ENCODE peak calls at places on chromosomes 7 and 10, in four cellular contexts. F is right cardiac atrium, D is left lung, M is A549. C is an unnamed sample.

GRCh38 chr7:155377071-155377836 is 79.6 kb downstream of the INSIG1 start:
- DNase-seq in F (no peak), D (peak; percentile 21), M (no peak), C (no peak)

GRCh38 chr7:28767356-28767755 is 190.8 kb downstream of the TRIL start:
- DNase-seq in F (no peak), D (no peak), M (no peak), C (peak; percentile 14)

GRCh38 chr7:100003711-100004661 is 11.4 kb upstream of the ZKSCAN1 start:
- DNase-seq in F (no peak), D (no peak), M (peak; percentile 77), C (no peak)

GRCh38 chr7:22576941-22577927 is 77.2 kb upstream of the STEAP1B start:
- DNase-seq in F (peak; percentile 51), D (no peak), M (peak; percentile 68), C (peak; percentile 99)

GRCh38 chr10:105146436-105146835 is 505.3 kb downstream of the SORCS3 start:
- DNase-seq in F (no peak), D (no peak), M (no peak), C (no peak)

GRCh38 chr7:138359891-138360582 is 100.0 kb upstream of the TRIM24 start:
- DNase-seq in F (no peak), D (no peak), M (no peak), C (no peak)

GRCh38 chr7:56079450-56080185 is 13.1 kb downstream of the PHKG1 start:
- DNase-seq in F (peak; percentile 95), D (no peak), M (peak; percentile 40), C (peak; percentile 79)

GRCh38 chr7:111018960-111019835 is 71.7 kb upstream of the LRRN3 start:
- DNase-seq in F (no peak), D (peak; percentile 23), M (no peak), C (no peak)

GRCh38 chr7:121394709-121395140 is 1.4 kb downstream of the FAM3C start:
- DNase-seq in F (peak; percentile 54), D (no peak), M (no peak), C (peak; percentile 7)

GRCh38 chr7:24824896-24825295 is 67.6 kb upstream of the GSDME start:
- DNase-seq in F (no peak), D (no peak), M (no peak), C (no peak)

GRCh38 chr7:130488376-130489139 is 3.3 kb upstream of the MEST start:
- DNase-seq in F (no peak), D (no peak), M (no peak), C (no peak)

GRCh38 chr10:88181902-88182671 is 318.7 kb downstream of the PTEN start:
- DNase-seq in F (no peak), D (no peak), M (no peak), C (no peak)

GRCh38 chr10:22875584-22875983 is 52.3 kb upstream of the ARMC3 start:
- DNase-seq in F (no peak), D (no peak), M (no peak), C (no peak)
- H3K4me3 ChIP-seq in F (no peak overlapping the region), D (no peak overlapping the region), M (no peak overlapping the region), C (no peak overlapping the region)

DNA sequence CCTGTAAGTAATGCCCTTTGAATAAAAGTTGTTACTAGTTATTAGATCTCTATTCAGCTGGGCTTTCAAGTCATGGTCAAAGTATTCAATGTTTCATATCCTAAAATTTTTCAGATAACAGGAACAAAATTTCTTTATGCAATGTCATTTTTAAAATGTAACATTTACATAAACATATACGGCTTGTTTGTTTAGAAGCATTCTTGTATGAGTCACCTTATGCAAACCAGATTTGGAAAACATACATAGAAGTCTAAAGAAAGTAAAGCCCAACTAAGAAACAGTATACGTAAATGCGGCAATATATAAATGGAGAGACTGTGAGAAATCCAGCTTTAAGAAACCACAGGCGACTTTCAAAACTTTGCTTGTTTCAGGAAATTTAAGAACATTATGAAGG is 10.5 kb downstream of the TMEM168 start:
- DNase-seq in F (no peak), D (no peak), M (no peak), C (peak; percentile 4)
- H3K4me3 ChIP-seq in F (no peak overlapping the region), D (no peak overlapping the region), M (no peak overlapping the region), C (no peak overlapping the region)

GRCh38 chr10:80356563-80356999 is at the start of the genes DYDC1 and DYDC2:
- DNase-seq in F (peak; percentile 81), D (peak; percentile 89), M (no peak), C (peak; percentile 11)

GRCh38 chr10:80357000-80357803 is 621 bp downstream of the DYDC2 start:
- DNase-seq in F (peak; percentile 47), D (peak; percentile 73), M (peak; percentile 11), C (no peak)

GRCh38 chr10:80359644-80360043 is 3.1 kb downstream of the DYDC2 start:
- DNase-seq in F (no peak), D (peak; percentile 77), M (no peak), C (no peak)

GRCh38 chr10:80357804-80358125 is 1.2 kb downstream of the DYDC2 start:
- DNase-seq in F (no peak), D (no peak), M (no peak), C (no peak)
- H3K4me3 ChIP-seq in F (no peak overlapping the region), D (no peak overlapping the region), M (no peak overlapping the region), C (no peak overlapping the region)

GRCh38 chr7:40765633-40766032 is 630.8 kb downstream of the SUGCT start:
- DNase-seq in F (no peak), D (no peak), M (no peak), C (no peak)
- H3K4me3 ChIP-seq in F (no peak overlapping the region), D (no peak overlapping the region), M (no peak overlapping the region), C (no peak overlapping the region)

DNA sequence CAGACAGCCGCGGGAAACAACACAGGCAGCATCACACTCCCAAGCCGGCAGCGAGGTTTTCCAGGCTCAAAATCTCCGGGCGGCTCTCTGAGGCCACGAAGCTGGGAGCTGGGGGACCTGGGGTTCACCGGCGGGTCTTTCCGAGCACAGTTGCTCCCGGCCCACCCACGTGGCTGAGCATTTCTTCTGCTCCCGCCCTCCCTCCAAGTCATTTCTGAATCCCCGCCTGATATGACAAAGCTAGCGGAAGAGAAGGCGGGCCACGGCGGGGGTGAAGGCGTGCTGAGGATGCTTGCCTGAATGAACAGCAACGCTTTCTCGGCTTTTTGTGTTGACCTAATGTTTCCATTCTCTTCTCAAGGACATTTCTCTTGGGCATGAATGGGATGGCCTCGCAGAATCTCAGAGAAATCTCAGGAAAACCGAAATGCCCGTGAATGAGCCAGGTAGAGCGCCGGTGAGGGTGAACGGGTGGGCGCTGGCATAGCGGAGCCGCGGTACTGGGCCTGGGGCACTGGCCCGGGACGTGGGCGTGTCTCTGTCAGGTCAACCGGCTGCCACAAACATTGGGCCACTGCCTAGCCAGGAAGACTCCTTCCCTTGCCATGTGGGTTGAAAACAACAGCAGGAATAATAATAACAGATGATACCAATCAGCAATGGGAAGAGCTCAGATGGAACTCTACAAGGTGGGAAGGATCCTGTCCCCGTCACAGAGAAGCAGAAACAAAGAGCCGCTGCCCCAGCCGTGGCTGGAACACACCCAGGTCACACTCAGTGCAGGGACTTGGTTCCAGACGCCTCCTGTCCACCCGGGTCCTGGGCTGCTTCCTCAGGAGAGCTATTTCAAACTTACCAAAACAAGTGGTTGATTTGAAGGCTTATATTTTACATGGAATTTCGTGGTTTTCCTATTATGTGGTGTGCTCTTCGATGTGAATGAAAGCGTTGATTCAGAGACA is 50.9 kb upstream of the EBF3 start:
- DNase-seq in F (no peak), D (peak; percentile 66), M (no peak), C (no peak)
- H3K4me3 ChIP-seq in F (no peak overlapping the region), D (no peak overlapping the region), M (no peak overlapping the region), C (no peak overlapping the region)

GRCh38 chr10:43689955-43690771 is 41.5 kb upstream of the ZNF32 start:
- DNase-seq in F (peak; percentile 96), D (peak; percentile 96), M (peak; percentile 82), C (peak; percentile 85)
- H3K4me3 ChIP-seq in F (peak overlapping the region; percentile 35), D (peak overlapping the region; percentile 48), M (peak overlapping the region; percentile 54), C (peak overlapping the region; percentile 59)

DNA sequence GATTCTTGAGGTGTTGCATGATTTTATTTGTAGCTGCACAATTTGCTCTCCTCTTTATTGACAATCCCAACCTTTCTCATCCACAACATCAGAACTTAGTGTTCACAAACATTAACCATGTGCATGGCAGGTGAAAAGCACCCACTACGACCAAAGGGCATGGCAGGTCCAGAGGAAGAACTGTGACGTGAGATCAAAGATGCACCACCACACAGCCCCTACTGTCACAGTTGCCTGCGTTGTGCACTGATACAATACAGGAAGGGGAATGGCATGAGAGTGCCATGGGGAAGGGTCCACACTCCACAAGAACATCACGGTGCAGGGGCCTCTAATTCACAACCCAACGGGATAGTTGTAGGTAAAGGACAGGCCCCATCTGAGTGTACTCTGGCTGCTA is 217.1 kb upstream of the PFKP start:
- DNase-seq in F (no peak), D (no peak), M (no peak), C (no peak)
- H3K4me3 ChIP-seq in F (no peak overlapping the region), D (no peak overlapping the region), M (no peak overlapping the region), C (no peak overlapping the region)

DNA sequence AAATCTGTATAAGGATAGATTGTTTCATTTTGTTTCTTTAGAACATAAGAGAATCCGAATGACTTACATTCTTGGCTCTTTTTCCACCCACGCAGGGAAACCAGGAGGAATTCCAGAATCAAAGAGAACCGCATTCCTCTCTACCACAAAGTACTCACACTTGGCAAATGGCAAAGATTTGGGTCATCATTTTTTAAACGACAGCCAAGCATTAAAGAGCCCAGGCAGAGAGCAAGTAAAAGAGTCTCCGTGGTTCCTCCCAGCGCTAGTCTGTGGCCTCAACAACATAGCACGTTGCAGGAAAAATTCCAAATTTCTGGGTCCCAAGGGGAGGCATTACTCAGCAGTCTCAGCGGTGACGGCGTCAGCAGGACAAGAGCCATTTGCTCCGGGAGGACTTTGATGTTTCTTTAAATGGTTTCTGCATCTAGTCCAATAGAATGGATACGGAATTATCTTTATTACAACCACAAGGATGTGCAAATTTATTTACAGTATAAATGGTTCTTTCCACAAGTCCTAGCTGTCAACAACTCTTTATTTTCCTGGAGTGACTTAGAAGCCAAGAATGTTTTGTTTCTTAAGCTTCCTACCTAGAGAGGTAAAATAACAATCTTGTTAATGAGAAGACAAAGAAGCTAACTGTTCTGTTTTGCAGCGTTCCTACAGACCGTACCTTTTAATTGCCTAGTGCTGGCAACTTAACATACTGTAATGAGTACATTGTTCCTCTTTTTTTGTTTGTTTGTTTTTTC is 232.5 kb downstream of the SKIDA1 start:
- DNase-seq in F (peak; percentile 86), D (no peak), M (peak; percentile 98), C (peak; percentile 99)
- H3K4me3 ChIP-seq in F (peak overlapping the region; percentile 55), D (no peak overlapping the region), M (peak overlapping the region; percentile 44), C (peak overlapping the region; percentile 34)

C was measured in fibroblast of pulmonary artery.